ENCODE peak calls at places on chromosome 11, in five cellular contexts. M is stomach, V is transverse colon, W is HepG2, B is SK-N-SH. Y is an unnamed sample.

GRCh38 chr11:92449222-92449621 is 224.6 kb downstream of the FAT3 start:
- DNase-seq in M (no peak), W (no peak), V (no peak), B (no peak), Y (no peak)

GRCh38 chr11:15153231-15153630 is 38.5 kb downstream of the INSC start:
- DNase-seq in M (no peak), B (no peak), V (no peak), W (no peak), Y (no peak)

GRCh38 chr11:19628018-19628417 is 84.6 kb upstream of the NAV2 start:
- DNase-seq in M (no peak), V (peak; percentile 47), W (no peak), B (no peak), Y (peak; percentile 97)

GRCh38 chr11:27291302-27291889 is 71.6 kb downstream of the CCDC34 start:
- DNase-seq in V (peak; percentile 82), B (no peak), M (peak; percentile 55), W (no peak), Y (no peak)

GRCh38 chr11:104198576-104198975 is 34.6 kb upstream of the PDGFD start:
- DNase-seq in W (no peak), M (no peak), B (no peak), V (no peak), Y (no peak)

GRCh38 chr11:19738124-19738523 is 25.5 kb downstream of the NAV2 start:
- DNase-seq in M (no peak), B (peak; percentile 74), W (no peak), V (no peak), Y (no peak)

GRCh38 chr11:23079382-23079813 is 219.1 kb upstream of the CCDC179 start:
- DNase-seq in B (no peak), V (no peak), M (no peak), W (no peak), Y (no peak)

GRCh38 chr11:107858217-107859070 is at the start of gene SLC35F2:
- DNase-seq in V (peak; percentile 85), B (peak; percentile 86), M (peak; percentile 78), W (peak; percentile 51), Y (peak; percentile 77)

GRCh38 chr11:67313125-67313890 is 10.0 kb downstream of the SSH3 start:
- DNase-seq in M (peak; percentile 3), V (no peak), B (no peak), W (no peak), Y (no peak)

GRCh38 chr11:119114351-119114750 is 7.0 kb upstream of the HINFP start:
- DNase-seq in V (no peak), B (no peak), M (no peak), W (no peak), Y (no peak)

GRCh38 chr11:125175166-125175565 is 10.6 kb downstream of the PKNOX2 start:
- DNase-seq in M (no peak), V (no peak), B (no peak), W (no peak), Y (no peak)

GRCh38 chr11:11426226-11426915 is 73.3 kb upstream of the CSNK2A3 start:
- DNase-seq in B (no peak), W (no peak), M (no peak), V (no peak), Y (no peak)

DNA sequence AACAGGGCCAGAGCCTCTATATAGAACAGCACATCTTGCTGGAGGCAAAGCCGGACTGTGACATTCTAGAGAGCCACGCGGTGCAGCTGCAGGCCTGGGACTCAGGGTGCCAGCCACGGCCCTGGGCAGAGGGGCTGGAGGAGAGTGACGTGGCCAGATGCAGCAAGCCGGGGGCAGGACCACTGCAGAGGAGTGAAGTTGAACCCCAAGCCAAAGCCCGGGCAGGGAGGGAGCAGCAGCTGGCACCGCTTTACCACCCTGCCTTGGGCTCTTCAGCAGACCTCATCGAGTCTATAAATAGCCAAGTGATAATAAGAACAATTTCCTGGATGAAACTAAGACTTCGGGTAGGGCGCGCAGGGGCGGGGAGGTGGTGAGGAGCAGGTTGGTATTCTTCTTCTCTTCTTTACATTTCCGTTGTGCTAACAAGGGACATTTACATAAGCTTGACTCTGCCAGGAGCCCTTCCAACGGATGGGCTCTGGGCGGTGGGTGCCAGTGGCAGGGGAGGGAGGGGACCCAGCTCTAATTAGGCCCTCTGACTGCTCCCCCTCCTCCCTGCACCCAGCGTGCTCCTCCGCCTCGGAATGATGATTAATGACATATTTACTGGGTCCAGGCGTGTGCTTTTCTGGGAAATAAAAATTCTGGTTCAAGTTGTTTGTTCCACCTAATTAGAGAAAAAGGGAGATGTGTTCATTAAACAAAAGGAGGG is 110.2 kb downstream of the ST3GAL4 start:
- DNase-seq in B (peak; percentile 57), M (peak; percentile 30), W (no peak), V (peak; percentile 68), Y (no peak)
- H3K27ac ChIP-seq in B (no peak overlapping the region), M (no peak overlapping the region), W (no peak overlapping the region), V (peak overlapping the region; percentile 67), Y (no peak overlapping the region)

GRCh38 chr11:59879534-59879933 is 952 bp downstream of the OOSP3 start:
- DNase-seq in W (no peak), M (no peak), B (no peak), V (no peak), Y (no peak)
- TF ChIP-seq EP300 in W (no peak), M (no peak), B (no peak), V (no peak), Y (no peak)

GRCh38 chr11:111977141-111978027 is 40.2 kb downstream of the DIXDC1 start:
- DNase-seq in W (no peak), V (peak; percentile 67), M (peak; percentile 68), B (peak; percentile 90), Y (peak; percentile 89)

GRCh38 chr11:111975076-111975806 is 38.1 kb downstream of the DIXDC1 start:
- DNase-seq in V (no peak), B (no peak), M (no peak), W (no peak), Y (no peak)

GRCh38 chr11:111978028-111978771 is 41.1 kb downstream of the DIXDC1 start:
- DNase-seq in W (no peak), M (no peak), B (peak; percentile 52), V (peak; percentile 37), Y (peak; percentile 90)

GRCh38 chr11:111976119-111976518 is 39.0 kb downstream of the DIXDC1 start:
- DNase-seq in V (no peak), M (no peak), B (no peak), W (no peak), Y (no peak)

DNA sequence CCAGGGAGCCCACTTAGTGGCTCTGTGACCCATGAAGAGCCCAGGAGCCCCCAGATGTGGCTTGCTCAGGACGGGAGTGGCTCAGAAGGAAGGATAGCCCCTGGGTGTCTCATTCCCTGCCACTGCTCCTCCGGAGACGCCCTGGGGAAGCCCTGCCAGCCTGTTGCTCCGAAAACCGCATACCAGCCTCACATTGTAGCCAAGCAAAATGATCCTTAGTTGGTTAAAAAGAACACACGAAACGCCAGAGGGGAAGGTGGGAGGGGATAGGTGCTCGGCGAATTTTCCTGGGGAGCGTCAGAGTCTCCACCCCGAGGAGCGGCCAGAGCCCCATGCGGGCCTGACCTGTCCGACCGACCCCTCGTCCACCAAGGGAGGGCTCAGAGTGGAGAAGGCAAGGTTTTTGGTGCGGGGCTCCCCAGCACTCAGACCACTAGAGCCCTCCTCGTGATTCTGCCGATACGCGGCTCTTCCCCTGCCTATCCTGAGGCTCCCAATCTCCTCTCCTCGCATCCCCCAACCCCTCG is 39.5 kb downstream of the DIXDC1 start:
- DNase-seq in B (no peak), W (no peak), M (no peak), V (no peak), Y (peak; percentile 74)
- TF ChIP-seq POLR2AphosphoS5 in B (no peak), W (no peak), M (no peak), V (no peak), Y (no peak)

GRCh38 chr11:69053169-69053477 is 4.4 kb downstream of the TPCN2 start:
- DNase-seq in B (no peak), W (no peak), M (no peak), V (no peak), Y (no peak)

GRCh38 chr11:69050592-69051380 is 2.1 kb downstream of the TPCN2 start:
- DNase-seq in V (no peak), M (no peak), W (no peak), B (no peak), Y (peak; percentile 76)

GRCh38 chr11:69053546-69054396 is 5.0 kb downstream of the TPCN2 start:
- DNase-seq in M (no peak), V (no peak), W (no peak), B (no peak), Y (no peak)

GRCh38 chr11:69051381-69052342 is 2.9 kb downstream of the TPCN2 start:
- DNase-seq in M (no peak), V (no peak), W (no peak), B (no peak), Y (peak; percentile 75)

DNA sequence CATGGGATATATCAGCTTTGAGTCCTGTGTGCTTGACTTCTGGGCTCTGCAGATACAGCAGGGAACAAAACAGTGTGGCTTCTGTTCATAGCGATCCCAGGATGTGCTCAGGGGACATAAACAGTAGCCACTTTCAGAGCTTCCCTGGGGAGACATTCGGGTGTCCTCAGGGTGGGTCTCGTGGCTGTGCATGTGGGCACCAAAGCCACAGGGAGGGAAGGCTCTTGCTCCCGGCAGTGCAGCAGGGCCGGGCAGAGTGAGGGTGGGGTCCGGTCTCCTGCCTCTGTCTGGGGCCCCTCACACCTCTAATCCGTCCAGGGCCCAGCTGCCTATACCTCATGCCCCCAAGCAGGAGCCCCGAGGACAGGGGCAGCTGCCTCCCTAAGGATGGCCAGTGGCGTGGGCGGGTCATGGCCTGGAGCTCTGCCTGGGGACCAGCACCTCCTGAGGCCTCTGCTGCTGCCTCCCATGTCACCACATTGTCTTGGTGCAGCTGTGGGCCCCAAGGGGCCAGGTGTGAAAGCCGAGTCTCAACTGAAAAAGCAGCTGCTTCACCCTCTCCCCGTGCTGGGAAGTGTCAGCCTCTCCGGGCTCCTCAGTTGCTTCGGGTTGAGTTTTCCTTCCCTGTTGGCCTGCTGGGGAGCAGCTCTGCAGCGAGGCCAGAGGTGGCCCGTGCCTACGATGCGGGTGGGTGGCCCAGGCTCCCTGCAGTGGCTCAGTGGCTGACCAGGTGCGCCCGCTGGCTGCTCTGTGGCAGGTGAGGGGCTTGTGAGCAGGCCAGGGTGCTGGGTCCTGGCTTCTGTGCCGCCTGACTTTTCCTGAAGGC is 3.8 kb downstream of the TPCN2 start:
- DNase-seq in M (no peak), V (no peak), B (no peak), W (no peak), Y (no peak)
- H3K27ac ChIP-seq in M (no peak overlapping the region), V (peak overlapping the region; percentile 94), B (no peak overlapping the region), W (no peak overlapping the region), Y (peak overlapping the region; percentile 98)

DNA sequence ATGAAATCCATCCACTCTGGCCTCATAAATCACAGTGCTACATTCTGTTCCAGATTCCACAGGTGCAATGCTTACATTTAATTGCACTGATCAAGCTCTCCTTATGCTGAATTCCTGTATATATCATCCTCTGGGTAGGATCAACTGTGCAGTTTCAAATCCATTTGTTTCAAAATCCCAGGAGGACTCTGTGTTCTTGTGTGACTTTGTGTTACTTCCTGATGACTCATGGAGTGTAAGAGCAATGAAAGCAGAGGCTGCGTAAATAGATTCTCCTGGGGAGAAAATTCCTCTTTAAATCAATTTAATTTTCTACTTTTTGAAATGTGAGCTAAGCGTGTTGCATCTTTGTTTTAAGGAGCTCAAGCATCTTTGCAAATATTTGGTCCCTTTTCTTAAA is 752.7 kb downstream of the METTL15 start:
- DNase-seq in B (no peak), W (no peak), M (no peak), V (no peak), Y (no peak)
- TF ChIP-seq EP300 in B (no peak), W (no peak), M (no peak), V (no peak), Y (no peak)

GRCh38 chr11:48019230-48019584 is 38.8 kb downstream of the PTPRJ start:
- DNase-seq in M (no peak), W (no peak), B (peak; percentile 25), V (no peak), Y (no peak)
- TF ChIP-seq POLR2AphosphoS5 in M (no peak), W (no peak), B (no peak), V (no peak), Y (no peak)

GRCh38 chr11:65292866-65293265 is 21.8 kb upstream of the CDC42EP2 start:
- DNase-seq in W (no peak), V (no peak), B (no peak), M (no peak), Y (no peak)
- H3K27ac ChIP-seq in W (peak overlapping the region; percentile 54), V (peak overlapping the region; percentile 89), B (no peak overlapping the region), M (peak overlapping the region; percentile 90), Y (peak overlapping the region; percentile 89)